ENCODE peak calls at places on chromosomes 2 and 18, in seven cellular contexts. Y is right atrium auricular region, Z is suprapubic skin, H is GM12878, L is left ventricle myocardium inferior, F is neural progenitor cell, N is GM23338. C is an unnamed sample.

GRCh38 chr2:181198188-181198864 is 217.9 kb downstream of the UBE2E3 start:
- DNase-seq in Y (no peak), Z (no peak), H (no peak), L (no peak), F (no peak), N (no peak), C (no peak)

GRCh38 chr2:20584045-20584636 is 66.8 kb downstream of the HS1BP3 start:
- DNase-seq in Y (no peak), Z (no peak), H (no peak), L (no peak), F (no peak), N (no peak), C (no peak)

GRCh38 chr2:159637988-159638501 is 21.7 kb upstream of the BAZ2B start:
- DNase-seq in Y (no peak), Z (no peak), H (no peak), L (no peak), F (no peak), N (no peak), C (no peak)

GRCh38 chr18:8380926-8381325 is 228.3 kb upstream of the RAB12 start:
- DNase-seq in Y (no peak), Z (no peak), H (no peak), L (no peak), F (no peak), N (no peak), C (no peak)

GRCh38 chr2:231928481-231928880 is 2.3 kb upstream of the NPPC start:
- DNase-seq in Y (peak; percentile 32), Z (peak; percentile 41), H (no peak), L (no peak), F (peak; percentile 51), N (peak; percentile 47), C (no peak)

GRCh38 chr2:39059366-39059952 is 61.4 kb downstream of the SOS1 start:
- DNase-seq in Y (no peak), Z (no peak), H (no peak), L (no peak), F (peak; percentile 67), N (peak; percentile 83), C (no peak)

GRCh38 chr18:55588876-55589595 is 1.0 kb upstream of the TCF4 start:
- DNase-seq in Y (no peak), Z (no peak), H (no peak), L (no peak), F (no peak), N (no peak), C (no peak)

GRCh38 chr2:164060031-164060430 is 324.2 kb upstream of the FIGN start:
- DNase-seq in Y (no peak), Z (no peak), H (no peak), L (no peak), F (no peak), N (no peak), C (no peak)

GRCh38 chr2:165839610-165840009 is 45.6 kb upstream of the GALNT3 start:
- DNase-seq in Y (no peak), Z (no peak), H (no peak), L (no peak), F (no peak), N (no peak), C (no peak)

GRCh38 chr2:207226243-207226642 is 60.5 kb upstream of the KLF7 start:
- DNase-seq in Y (no peak), Z (no peak), H (no peak), L (no peak), F (no peak), N (no peak), C (no peak)

GRCh38 chr2:168964251-168964807 is 63.2 kb downstream of the G6PC2 start:
- DNase-seq in Y (no peak), Z (no peak), H (no peak), L (no peak), F (no peak), N (no peak), C (no peak)

GRCh38 chr2:64263315-64263714 is 119.1 kb upstream of the PELI1 start:
- DNase-seq in Y (no peak), Z (no peak), H (no peak), L (no peak), F (no peak), N (no peak), C (no peak)

GRCh38 chr2:173520918-173521317 is 166.2 kb downstream of the CDCA7 start:
- DNase-seq in Y (no peak), Z (no peak), H (no peak), L (no peak), F (no peak), N (no peak), C (no peak)

GRCh38 chr18:34890486-34891085 is 150.6 kb upstream of the MAPRE2 start:
- DNase-seq in Y (no peak), Z (no peak), H (no peak), L (no peak), F (no peak), N (no peak), C (no peak)

GRCh38 chr2:204888222-204888621 is 342.9 kb downstream of the PARD3B start:
- DNase-seq in Y (no peak), Z (no peak), H (no peak), L (no peak), F (no peak), N (no peak), C (no peak)

GRCh38 chr2:223026357-223027110 is 25.5 kb upstream of the KCNE4 start:
- DNase-seq in Y (no peak), Z (no peak), H (no peak), L (no peak), F (no peak), N (no peak), C (no peak)

GRCh38 chr2:207163053-207163814 is 2.5 kb downstream of the KLF7 start:
- DNase-seq in Y (no peak), Z (peak; percentile 69), H (no peak), L (no peak), F (no peak), N (peak; percentile 36), C (no peak)

GRCh38 chr2:224268441-224268840 is 133.5 kb downstream of the FAM124B start:
- DNase-seq in Y (no peak), Z (no peak), H (no peak), L (no peak), F (no peak), N (no peak), C (no peak)

DNA sequence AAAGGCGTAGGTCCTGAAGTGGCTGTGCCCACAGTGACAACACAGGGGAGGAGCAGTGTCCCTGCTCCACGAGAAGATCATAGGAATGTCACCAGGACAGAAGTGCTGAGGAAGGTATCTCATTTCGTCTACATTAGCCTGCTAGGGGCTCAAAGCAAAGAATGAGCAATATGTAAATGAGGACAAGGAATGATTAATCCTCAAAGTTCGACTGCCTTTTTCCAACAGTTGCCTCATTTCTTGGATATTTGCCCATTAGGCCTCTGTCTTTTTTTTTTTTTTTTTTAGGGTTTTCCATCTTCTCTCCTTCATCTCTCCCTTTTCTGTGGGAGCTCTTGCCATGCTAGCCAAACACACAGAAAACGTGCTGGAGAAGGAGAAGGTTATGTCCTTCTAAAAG is 105.2 kb upstream of the ARHGAP28 start:
- DNase-seq in Y (no peak), Z (no peak), H (no peak), L (no peak), F (no peak), N (no peak), C (no peak)
- H3K27ac ChIP-seq in Y (no peak overlapping the region), Z (peak overlapping the region; percentile 70), H (no peak overlapping the region), L (peak overlapping the region; percentile 65), F (no peak overlapping the region), N (no peak overlapping the region), C (no peak overlapping the region)

GRCh38 chr18:77133920-77134496 is 1.4 kb upstream of the MBP start:
- DNase-seq in Y (no peak), Z (no peak), H (no peak), L (peak; percentile 60), F (peak; percentile 40), N (no peak), C (no peak)
- TF ChIP-seq CTCF in Y (no peak), Z (no peak), H (peak; percentile 9), L (peak; percentile 32), F (no peak), N (peak; percentile 33), C (no peak)

DNA sequence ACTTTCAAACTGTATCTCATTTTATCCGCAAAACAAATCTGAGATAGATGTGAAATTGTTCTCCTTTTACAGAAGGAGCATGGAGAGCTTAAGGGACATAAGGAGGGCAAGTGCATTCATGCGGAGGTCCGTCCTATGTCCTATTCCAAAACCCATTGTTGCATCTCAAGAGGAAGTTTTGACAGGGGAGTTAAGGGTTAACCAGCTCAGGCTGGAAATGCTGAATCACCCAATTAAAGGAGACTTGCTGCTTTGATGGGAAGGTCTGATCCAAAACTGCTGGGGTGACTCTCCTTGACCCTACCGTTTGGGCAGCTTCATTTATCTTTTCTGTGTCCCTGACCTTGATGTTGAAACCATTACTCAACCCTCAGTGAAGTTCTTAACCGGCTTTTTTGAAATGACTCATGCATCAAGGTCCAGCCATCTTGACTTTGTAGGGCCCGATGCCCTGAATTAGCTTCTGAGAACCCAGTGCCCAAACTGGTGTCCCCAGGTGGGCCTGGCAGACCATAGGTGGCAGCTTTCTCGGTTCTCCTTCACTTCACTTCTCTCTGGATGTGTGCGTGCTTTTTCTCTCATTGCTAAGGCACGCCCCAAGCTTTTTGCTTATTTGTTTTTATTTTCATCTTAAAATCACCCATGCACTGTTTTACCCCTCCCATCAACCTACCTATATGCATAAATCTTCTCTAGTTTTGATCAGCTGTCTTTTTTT is 15.9 kb upstream of the TXNDC2 start:
- DNase-seq in Y (no peak), Z (no peak), H (peak; percentile 30), L (no peak), F (no peak), N (peak; percentile 48), C (no peak)
- H3K4me1 ChIP-seq in Y (peaks cover 6% of the 10 kb centered on the region), Z (peaks cover 14% of the 10 kb centered on the region), H (peaks cover 11% of the 10 kb centered on the region), L (no peaks in the 10 kb centered on the region), F (peaks cover 13% of the 10 kb centered on the region), N (peaks cover 9% of the 10 kb centered on the region), C (no peaks in the 10 kb centered on the region)

GRCh38 chr2:9879455-9880194 is 36.4 kb downstream of the TAF1B start:
- DNase-seq in Y (no peak), Z (no peak), H (no peak), L (no peak), F (no peak), N (no peak), C (no peak)
- H3K27ac ChIP-seq in Y (no peak overlapping the region), Z (no peak overlapping the region), H (no peak overlapping the region), L (no peak overlapping the region), F (no peak overlapping the region), N (no peak overlapping the region), C (no peak overlapping the region)

DNA sequence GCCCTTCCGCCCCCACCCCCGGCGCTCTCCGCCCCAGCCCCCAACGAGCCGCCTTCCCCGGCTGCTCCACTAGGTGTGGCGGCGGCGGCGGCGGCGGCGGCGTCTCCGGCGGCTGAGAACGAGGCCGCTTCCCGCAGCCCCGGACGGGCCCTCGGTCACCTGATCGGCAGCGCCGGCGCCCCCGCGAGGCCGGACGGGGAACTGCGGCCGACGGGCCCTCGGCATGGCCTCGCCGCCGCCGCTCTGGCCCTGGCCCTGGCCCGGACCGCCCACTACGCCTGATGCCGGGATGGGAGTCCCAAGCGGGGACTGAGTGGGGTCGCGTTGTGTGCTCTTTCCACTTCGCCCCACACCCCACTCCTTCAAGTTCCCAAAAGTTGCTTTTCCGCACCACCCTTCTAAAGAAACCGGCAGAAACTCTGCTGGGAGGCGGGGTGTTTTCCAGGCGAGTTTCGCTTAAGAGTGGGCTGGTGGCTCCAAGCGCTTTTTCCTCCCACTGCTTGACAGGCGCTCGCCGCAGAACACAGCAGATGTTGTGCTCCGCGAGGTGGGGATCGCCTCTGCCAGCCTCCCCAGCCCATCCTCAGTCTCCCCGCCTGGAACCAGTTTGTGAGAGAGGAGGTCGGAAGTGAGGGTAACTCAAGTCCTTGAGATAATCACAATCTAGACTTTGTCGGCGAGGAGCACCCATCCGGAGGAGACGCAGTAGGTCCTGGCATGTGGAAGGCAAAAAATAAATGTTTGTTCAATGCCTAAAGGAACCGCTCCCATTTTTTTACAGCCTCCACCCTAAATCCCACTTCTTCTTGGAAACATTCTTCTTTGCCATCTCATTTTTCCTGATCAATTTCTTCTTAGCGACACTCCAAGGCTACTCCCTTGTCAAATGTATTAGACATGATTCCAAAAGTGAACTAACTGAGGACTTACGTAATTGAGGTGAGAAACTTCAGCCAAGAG is at the start of gene NCKAP1:
- DNase-seq in Y (peak; percentile 85), Z (peak; percentile 91), H (no peak), L (peak; percentile 93), F (peak; percentile 95), N (peak; percentile 90), C (peak; percentile 78)
- TF ChIP-seq CTCF in Y (peak; percentile 99), Z (peak; percentile 89), H (peak; percentile 61), L (peak; percentile 97), F (peak; percentile 83), N (peak; percentile 76), C (peak; percentile 74)

C was measured in CD8-positive, alpha-beta T cell.